ENCODE peak calls at places on chromosome 11, in nine cellular contexts. X, H, R, J, T, Q, G, B and K are unnamed samples.

GRCh38 chr11:95704865-95705264 is 84.7 kb downstream of the FAM76B start:
- DNase-seq in T (no peak), J (no peak), X (no peak), B (no peak), H (no peak), R (peak; percentile 23), G (no peak), Q (no peak), K (no peak)

GRCh38 chr11:57425565-57426438 is 1.1 kb downstream of the SLC43A3 start:
- DNase-seq in G (no peak), H (peak; percentile 14), Q (peak; percentile 51), B (no peak), R (no peak), T (no peak), J (no peak), X (peak; percentile 81), K (no peak)

GRCh38 chr11:35671396-35672127 is 9.0 kb downstream of the TRIM44 start:
- DNase-seq in J (no peak), G (no peak), T (no peak), H (no peak), B (no peak), Q (no peak), R (no peak), X (no peak), K (no peak)

GRCh38 chr11:2578934-2579280 is 120.9 kb downstream of the KCNQ1OT1 start:
- DNase-seq in G (no peak), R (no peak), H (no peak), B (no peak), J (no peak), X (no peak), Q (peak; percentile 7), T (no peak), K (no peak)

GRCh38 chr11:64880240-64881001 is 2.0 kb upstream of the EHD1 start:
- DNase-seq in R (no peak), J (no peak), Q (no peak), T (no peak), B (peak; percentile 37), X (no peak), H (no peak), G (no peak), K (no peak)

GRCh38 chr11:76698321-76699043 is 27.9 kb upstream of the LRRC32 start:
- DNase-seq in B (no peak), G (no peak), Q (no peak), H (no peak), J (no peak), X (no peak), R (no peak), T (no peak), K (no peak)

GRCh38 chr11:71447791-71448256 is 369 bp downstream of the DHCR7 start:
- DNase-seq in G (no peak), X (peak; percentile 2), R (peak; percentile 52), Q (peak; percentile 47), T (no peak), H (no peak), J (peak; percentile 54), B (no peak), K (no peak)

GRCh38 chr11:12698049-12698448 is 23.8 kb downstream of the TEAD1 start:
- DNase-seq in R (no peak), X (no peak), Q (no peak), J (no peak), B (no peak), H (no peak), T (no peak), G (no peak), K (no peak)

GRCh38 chr11:86064236-86064803 is 4.6 kb downstream of the PICALM start:
- DNase-seq in B (no peak), G (no peak), Q (no peak), X (no peak), H (peak; percentile 54), T (no peak), R (no peak), J (no peak), K (peak; percentile 61)

GRCh38 chr11:793556-793955 is 3.7 kb upstream of the CEND1 start:
- DNase-seq in X (no peak), G (peak; percentile 80), R (no peak), J (no peak), H (no peak), T (no peak), B (no peak), Q (no peak), K (no peak)

GRCh38 chr11:18322818-18323570 is 627 bp downstream of the GTF2H1 start:
- DNase-seq in G (no peak), H (no peak), R (no peak), X (peak; percentile 13), T (no peak), B (no peak), Q (no peak), J (no peak), K (no peak)

GRCh38 chr11:134043821-134044420 is 25.0 kb upstream of the JAM3 start:
- DNase-seq in Q (no peak), T (no peak), X (no peak), J (no peak), R (no peak), B (no peak), G (no peak), H (no peak), K (no peak)

GRCh38 chr11:34546511-34547206 is 33.1 kb upstream of the ELF5 start:
- DNase-seq in J (no peak), T (no peak), R (no peak), X (no peak), H (no peak), G (no peak), B (no peak), Q (no peak), K (no peak)

GRCh38 chr11:22786475-22786874 is 43.1 kb downstream of the SVIP start:
- DNase-seq in Q (no peak), G (no peak), B (no peak), R (no peak), H (no peak), X (no peak), T (no peak), J (no peak), K (no peak)

GRCh38 chr11:12218909-12219308 is 108.5 kb downstream of the MICAL2 start:
- DNase-seq in R (no peak), X (no peak), B (no peak), H (no peak), G (no peak), T (no peak), J (no peak), Q (peak; percentile 48), K (no peak)